ENCODE peak calls at places on chromosomes 4 and X, in four cellular contexts. S is hepatocyte, L is A673, U is GM23248. I is an unnamed sample.

GRCh38 chr4:118410143-118410542 is 57.3 kb upstream of the PRSS12 start:
- DNase-seq in S (no peak), L (peak), U (peak), I (peak)

GRCh38 chrX:1673337-1673736 is 58.5 kb downstream of the ASMT start:
- DNase-seq in S (peak), L (peak), U (peak), I (no peak)

GRCh38 chr4:38488891-38489861 is 174.8 kb upstream of the KLF3 start:
- DNase-seq in S (peak), L (peak), U (peak), I (no peak)

GRCh38 chr4:6956087-6956433 is 46.4 kb downstream of the TBC1D14 start:
- DNase-seq in S (no peak), L (no peak), U (no peak), I (no peak)

GRCh38 chr4:48602222-48602621 is 112.2 kb downstream of the ZAR1 start:
- DNase-seq in S (no peak), L (no peak), U (peak), I (peak)

GRCh38 chrX:100600340-100600739 is 15.6 kb downstream of the TNMD start:
- DNase-seq in S (no peak), L (no peak), U (no peak), I (no peak)

GRCh38 chrX:68365356-68365755 is 67.9 kb downstream of the OPHN1 start:
- DNase-seq in S (no peak), L (no peak), U (no peak), I (no peak)

GRCh38 chr4:107640157-107640556 is 79.9 kb downstream of the PAPSS1 start:
- DNase-seq in S (no peak), L (peak), U (peak), I (no peak)

GRCh38 chrX:14027511-14028019 is 2.1 kb downstream of the GEMIN8 start:
- DNase-seq in S (no peak), L (peak), U (peak), I (peak)

GRCh38 chr4:23789765-23790164 is 100.1 kb downstream of the PPARGC1A start:
- DNase-seq in S (peak), L (no peak), U (peak), I (no peak)

GRCh38 chr4:86981789-86982188 is 47.0 kb downstream of the AFF1 start:
- DNase-seq in S (no peak), L (peak), U (no peak), I (no peak)

GRCh38 chrX:20028588-20028987 is 37.7 kb upstream of the BCLAF3 start:
- DNase-seq in S (peak), L (no peak), U (no peak), I (no peak)

GRCh38 chr4:153084939-153085630 is 119.2 kb upstream of the TRIM2 start:
- DNase-seq in S (peak), L (peak), U (peak), I (peak)

GRCh38 chr4:123444298-123444731 is 47.7 kb downstream of the SPRY1 start:
- DNase-seq in S (peak), L (no peak), U (no peak), I (no peak)

GRCh38 chrX:15206306-15206705 is 63.6 kb downstream of the ASB9 start:
- DNase-seq in S (no peak), L (no peak), U (no peak), I (no peak)

GRCh38 chrX:46624090-46624786 is 50.7 kb downstream of the CHST7 start:
- DNase-seq in S (no peak), L (no peak), U (no peak), I (no peak)

GRCh38 chrX:73668779-73669178 is 105.8 kb downstream of the CHIC1 start:
- DNase-seq in S (no peak), L (no peak), U (no peak), I (peak)
- TF ChIP-seq EZH2 in S (no peak), L (no peak), U (no peak), I (no peak)

GRCh38 chrX:118420462-118420861 is 74.6 kb downstream of the WDR44 start:
- DNase-seq in S (peak), L (peak), U (peak), I (peak)
- H3K27ac ChIP-seq in S (peak), L (no peak), U (no peak), I (no peak)

GRCh38 chr4:74934016-74934821 is 1.3 kb downstream of the PARM1 start:
- DNase-seq in S (peak), L (peak), U (peak), I (peak)
- TF ChIP-seq EZH2 in S (no peak), L (no peak), U (peak), I (peak)

GRCh38 chrX:38927592-38927991 is 126.3 kb downstream of the MID1IP1 start:
- DNase-seq in S (no peak), L (no peak), U (no peak), I (no peak)

GRCh38 chrX:38929966-38930421 is 128.7 kb downstream of the MID1IP1 start:
- DNase-seq in S (no peak), L (no peak), U (peak), I (peak)

GRCh38 chrX:38935561-38935960 is 134.3 kb downstream of the MID1IP1 start:
- DNase-seq in S (no peak), L (no peak), U (no peak), I (no peak)

GRCh38 chrX:38930474-38930873 is 129.2 kb downstream of the MID1IP1 start:
- DNase-seq in S (no peak), L (no peak), U (no peak), I (no peak)
- H3K27ac ChIP-seq in S (no peak), L (no peak), U (peak), I (no peak)

DNA sequence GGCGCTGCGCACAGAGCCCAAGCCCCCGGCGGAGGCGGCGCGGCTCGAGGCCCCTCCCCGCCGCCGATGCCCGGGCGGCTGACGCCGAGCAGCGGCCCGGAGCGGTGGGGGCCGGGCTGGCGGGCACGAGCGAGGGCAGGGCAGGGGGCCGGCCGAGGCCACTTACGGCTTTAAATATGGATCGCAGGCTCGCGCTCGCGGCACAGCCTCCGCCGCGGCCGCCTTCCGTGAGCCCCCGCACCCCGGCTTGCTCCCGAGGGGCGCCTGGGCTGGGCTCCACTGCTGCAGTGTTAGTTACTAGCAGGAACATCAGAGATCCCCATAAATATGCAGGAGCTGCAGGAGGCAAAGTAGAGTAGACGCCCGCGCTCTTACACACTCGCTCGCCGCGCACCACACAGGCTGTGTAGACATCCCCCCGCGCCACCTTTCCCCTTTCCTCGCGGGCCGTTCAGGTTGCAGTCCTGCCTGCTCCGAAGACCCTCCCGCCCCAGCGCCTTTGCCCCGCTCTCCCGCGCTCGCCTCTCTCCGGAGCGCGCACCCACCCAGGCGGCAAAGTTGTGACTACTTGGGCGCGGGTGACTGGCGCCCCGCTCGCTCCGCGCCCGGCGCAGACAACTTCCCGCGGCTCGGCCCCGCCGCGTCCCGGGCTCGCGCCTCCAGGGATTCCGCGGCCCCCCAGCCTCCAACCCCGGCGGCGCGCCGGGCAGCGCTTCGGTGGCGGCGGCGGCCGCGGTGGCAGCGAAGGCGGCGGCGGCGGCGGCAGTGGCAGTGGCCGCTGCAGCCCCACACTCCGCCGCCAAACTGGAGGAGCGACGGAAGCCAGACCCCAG is 152.0 kb upstream of the SLC4A4 start:
- DNase-seq in S (peak), L (peak), U (peak), I (peak)
- TF ChIP-seq EZH2 in S (no peak), L (no peak), U (no peak), I (no peak)

DNA sequence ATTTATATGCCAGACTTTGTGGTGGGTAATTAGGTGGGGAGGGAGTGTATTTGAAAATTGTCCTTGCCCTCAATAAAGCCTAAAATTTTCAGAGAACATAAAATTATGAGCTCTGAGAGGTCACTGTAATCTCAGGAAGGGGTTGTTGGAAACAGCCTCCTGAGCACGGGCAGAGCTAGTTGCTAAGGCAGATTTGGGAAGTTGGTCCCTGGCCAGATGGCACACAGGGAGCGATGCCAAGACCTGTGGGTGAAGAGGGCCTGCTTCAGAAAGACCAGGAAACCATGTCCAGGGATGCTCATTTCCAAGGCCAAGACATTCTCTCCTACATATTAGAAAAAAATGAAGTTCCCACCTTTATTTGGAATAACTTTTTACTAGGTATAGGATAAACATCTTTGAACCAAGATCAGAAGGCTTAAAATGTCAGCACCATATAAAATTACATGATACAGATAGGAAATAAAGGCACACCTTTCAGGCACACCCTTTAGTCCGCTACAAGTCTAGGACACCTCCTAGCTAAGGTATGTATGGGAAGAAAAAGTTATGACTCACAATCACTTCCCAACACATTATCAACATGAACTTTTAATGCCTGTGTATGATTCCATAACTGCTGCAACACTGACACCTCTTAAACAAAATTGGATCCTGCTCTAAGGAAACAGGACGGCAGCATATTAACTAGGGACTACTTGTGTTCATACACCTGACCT is 2.2 kb upstream of the PPP3CA start:
- DNase-seq in S (no peak), L (no peak), U (peak), I (peak)
- H3K27ac ChIP-seq in S (peak), L (no peak), U (peak), I (peak)

GRCh38 chr4:185534850-185535761 is at the start of gene PDLIM3:
- DNase-seq in S (peak), L (no peak), U (peak), I (peak)

GRCh38 chr4:185534534-185534849 is 815 bp downstream of the PDLIM3 start:
- DNase-seq in S (no peak), L (no peak), U (no peak), I (no peak)

GRCh38 chr4:185538806-185539205 is 3.5 kb upstream of the PDLIM3 start:
- DNase-seq in S (no peak), L (no peak), U (no peak), I (no peak)

GRCh38 chr4:185532795-185533324 is 2.4 kb downstream of the PDLIM3 start:
- DNase-seq in S (no peak), L (no peak), U (no peak), I (no peak)

DNA sequence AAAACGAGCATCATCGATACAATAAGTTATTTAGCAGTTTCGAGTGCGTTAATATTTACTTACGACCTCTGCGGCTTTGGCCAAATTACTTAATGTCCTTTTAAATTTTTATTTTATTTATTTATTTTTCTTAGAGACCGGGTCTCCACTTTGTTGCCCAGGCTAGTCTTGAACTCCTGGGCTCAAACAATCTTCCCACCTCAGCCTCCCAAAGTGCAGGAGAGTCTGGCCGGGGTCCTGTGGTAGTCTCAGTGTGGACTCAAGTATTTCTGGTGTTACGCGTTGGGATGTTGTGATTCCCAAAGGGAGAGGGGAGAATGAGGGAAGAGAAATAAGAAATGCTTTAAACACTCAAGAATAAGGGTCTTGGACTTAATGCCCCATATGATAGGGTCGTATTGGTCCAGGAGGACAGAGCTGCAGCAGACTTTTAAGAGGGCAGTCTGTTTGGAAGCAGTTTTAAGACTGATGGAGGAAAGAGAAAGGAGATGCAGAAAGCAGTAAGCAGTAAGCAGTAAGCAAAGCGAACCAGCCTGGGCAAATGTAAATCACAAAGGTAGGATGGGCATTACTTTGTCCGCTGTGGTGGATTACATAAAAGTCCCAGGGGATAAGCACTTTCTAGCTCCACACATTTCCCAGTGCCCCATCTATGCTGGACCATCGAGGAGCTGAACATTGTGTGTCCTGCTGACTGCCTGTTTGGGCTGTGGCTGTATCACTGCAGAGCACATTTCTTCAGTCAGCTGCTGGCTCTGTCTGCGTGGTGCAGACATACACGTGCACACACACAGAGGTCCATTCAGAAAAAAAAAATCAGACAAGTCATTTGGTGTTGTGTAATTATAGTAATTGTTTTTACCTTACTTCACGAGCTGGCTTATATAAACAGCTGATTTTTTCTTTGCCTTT is 767 bp upstream of the PDLIM3 start:
- DNase-seq in S (no peak), L (no peak), U (peak), I (peak)
- TF ChIP-seq EZH2 in S (no peak), L (no peak), U (no peak), I (peak)